ENCODE peak calls at places on chromosomes 5 and 9, in eight cellular contexts. I, H, Z, K, L, D, Y and A are unnamed samples.

GRCh38 chr9:89604463-89605180 is at the start of gene GADD45G:
- DNase-seq in I (peak), H (peak), Z (peak), K (peak), L (peak), D (peak), Y (peak), A (peak)

GRCh38 chr9:84349706-84350105 is 9.1 kb upstream of the SLC28A3 start:
- DNase-seq in I (no peak), H (no peak), Z (peak), K (no peak), L (no peak), D (no peak), Y (no peak), A (no peak)

GRCh38 chr9:106954562-106954961 is 91.6 kb downstream of the ZNF462 start:
- DNase-seq in I (no peak), H (no peak), Z (peak), K (no peak), L (no peak), D (no peak), Y (no peak), A (no peak)

GRCh38 chr5:96651948-96652753 is 10.0 kb upstream of the CAST start:
- DNase-seq in I (peak), H (no peak), Z (no peak), K (no peak), L (no peak), D (no peak), Y (no peak), A (no peak)

GRCh38 chr5:106415541-106415940 is 1255.2 kb downstream of the EFNA5 start:
- DNase-seq in I (no peak), H (no peak), Z (peak), K (no peak), L (peak), D (no peak), Y (no peak), A (peak)

GRCh38 chr5:161546463-161547301 is at the start of gene GABRB2:
- DNase-seq in I (peak), H (no peak), Z (peak), K (peak), L (no peak), D (peak), Y (no peak), A (peak)

GRCh38 chr5:142819816-142820215 is 49.6 kb downstream of the ARHGAP26 start:
- DNase-seq in I (no peak), H (no peak), Z (peak), K (no peak), L (peak), D (no peak), Y (no peak), A (peak)

GRCh38 chr5:74631088-74631960 is 9.2 kb downstream of the ENC1 start:
- DNase-seq in I (peak), H (no peak), Z (peak), K (no peak), L (peak), D (peak), Y (no peak), A (no peak)

GRCh38 chr9:20624201-20625002 is 2.1 kb upstream of the MLLT3 start:
- DNase-seq in I (peak), H (no peak), Z (peak), K (peak), L (peak), D (peak), Y (no peak), A (peak)

GRCh38 chr9:98008764-98009163 is 25.6 kb downstream of the ANP32B start:
- DNase-seq in I (no peak), H (no peak), Z (no peak), K (no peak), L (no peak), D (no peak), Y (no peak), A (no peak)

GRCh38 chr5:62578540-62578939 is at the start of gene LRRC70:
- DNase-seq in I (peak), H (no peak), Z (peak), K (no peak), L (peak), D (no peak), Y (no peak), A (peak)

DNA sequence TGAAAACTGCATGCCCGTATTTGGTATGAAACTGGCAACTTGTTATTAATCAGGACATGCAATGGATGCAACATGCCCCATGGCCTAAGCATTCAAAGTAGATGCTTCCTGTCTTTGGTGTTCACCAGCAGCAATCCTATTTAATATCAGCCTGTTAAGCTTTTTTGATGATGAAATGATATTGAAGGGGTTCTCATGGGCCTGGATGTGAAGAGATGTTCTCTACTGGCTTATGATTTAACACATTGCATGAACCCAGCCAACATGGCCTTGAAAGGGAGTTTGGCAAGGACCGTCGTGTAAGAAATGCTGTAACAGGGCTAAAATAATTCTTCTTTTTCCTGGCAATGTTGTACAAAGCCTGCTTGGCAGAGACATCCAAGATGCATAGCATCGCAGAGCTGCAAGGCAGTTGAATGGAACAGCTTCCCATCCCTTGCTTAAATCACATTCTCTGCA is 111.2 kb downstream of the SMARCA2 start:
- DNase-seq in I (no peak), H (peak), Z (peak), K (no peak), L (peak), D (no peak), Y (no peak), A (peak)
- H3K4me3 ChIP-seq in I (no peak), H (peak), Z (no peak), K (peak), L (no peak), D (no peak), Y (no peak), A (no peak)

GRCh38 chr9:127397722-127398647 is 1.0 kb downstream of the SLC2A8 start:
- DNase-seq in I (peak), H (peak), Z (peak), K (peak), L (peak), D (no peak), Y (no peak), A (peak)
- TF ChIP-seq CTCF in I (peak), H (peak), Z (peak), K (peak), L (peak), D (peak), Y (peak), A (peak)

GRCh38 chr5:33937700-33938506 is 1.7 kb downstream of the RXFP3 start:
- DNase-seq in I (peak), H (no peak), Z (no peak), K (no peak), L (no peak), D (no peak), Y (no peak), A (no peak)

GRCh38 chr5:33937017-33937699 is 972 bp downstream of the RXFP3 start:
- DNase-seq in I (no peak), H (no peak), Z (peak), K (no peak), L (no peak), D (no peak), Y (no peak), A (no peak)

GRCh38 chr5:33936381-33937016 is at the start of gene RXFP3:
- DNase-seq in I (peak), H (no peak), Z (peak), K (no peak), L (peak), D (no peak), Y (no peak), A (peak)

GRCh38 chr5:33933723-33934544 is 2.3 kb upstream of the RXFP3 start:
- DNase-seq in I (no peak), H (no peak), Z (no peak), K (no peak), L (peak), D (no peak), Y (no peak), A (peak)

DNA sequence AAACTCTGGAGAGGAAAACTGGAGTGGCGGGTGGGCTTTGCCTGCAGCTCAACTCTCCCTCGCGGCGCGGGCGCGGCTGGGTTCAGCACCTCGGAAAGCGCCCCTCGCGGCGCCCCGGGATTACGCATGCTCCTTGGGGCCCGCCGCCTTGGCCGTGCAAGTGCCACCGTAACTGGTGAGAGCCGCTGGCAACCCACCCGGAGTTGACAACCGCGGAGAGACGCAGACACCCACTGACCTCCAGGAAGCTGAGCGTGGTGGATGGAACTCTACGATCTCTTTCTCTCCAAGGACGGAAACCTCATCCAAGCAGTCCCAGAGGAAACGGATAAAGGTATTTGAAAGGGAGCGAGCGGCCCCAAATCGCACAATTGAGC is 194 bp upstream of the RXFP3 start:
- DNase-seq in I (peak), H (peak), Z (peak), K (peak), L (peak), D (no peak), Y (no peak), A (peak)
- H3K4me3 ChIP-seq in I (peak), H (peak), Z (peak), K (peak), L (peak), D (no peak), Y (peak), A (peak)

GRCh38 chr9:134983094-134983493 is 65.4 kb upstream of the FCN1 start:
- DNase-seq in I (peak), H (peak), Z (peak), K (no peak), L (no peak), D (no peak), Y (peak), A (no peak)
- TF ChIP-seq CTCF in I (peak), H (no peak), Z (peak), K (peak), L (no peak), D (no peak), Y (peak), A (no peak)

DNA sequence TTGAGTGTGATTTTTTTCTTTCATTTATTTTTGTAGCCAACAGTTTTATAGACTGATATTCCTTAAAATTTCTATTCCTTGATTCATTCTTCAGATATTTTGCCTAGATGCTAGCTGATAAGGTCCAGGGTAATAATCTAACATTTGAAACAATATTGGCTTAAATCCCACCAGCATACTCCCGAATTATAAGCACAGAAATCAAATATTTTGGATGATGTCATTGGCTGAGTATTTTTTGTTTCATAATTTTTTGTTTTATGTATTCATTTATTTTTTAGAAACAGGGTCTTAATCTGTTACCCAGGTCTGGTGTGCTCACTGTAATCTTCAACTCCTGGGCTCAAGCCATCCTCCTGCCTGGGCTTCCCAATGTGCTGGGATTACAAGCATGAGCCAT is 88.4 kb downstream of the ISL1 start:
- DNase-seq in I (no peak), H (no peak), Z (no peak), K (no peak), L (no peak), D (no peak), Y (no peak), A (no peak)
- H3K4me3 ChIP-seq in I (no peak), H (no peak), Z (no peak), K (no peak), L (no peak), D (no peak), Y (no peak), A (no peak)

GRCh38 chr9:128169925-128170324 is 9.9 kb downstream of the BBLN start:
- DNase-seq in I (no peak), H (no peak), Z (no peak), K (no peak), L (no peak), D (no peak), Y (no peak), A (no peak)
- TF ChIP-seq CTCF in I (no peak), H (no peak), Z (no peak), K (no peak), L (no peak), D (no peak), Y (no peak), A (no peak)

GRCh38 chr5:71973563-71973962 is 133.7 kb upstream of the MAP1B start:
- DNase-seq in I (no peak), H (no peak), Z (no peak), K (no peak), L (no peak), D (no peak), Y (no peak), A (no peak)

GRCh38 chr5:71972777-71973473 is 134.3 kb upstream of the MAP1B start:
- DNase-seq in I (no peak), H (no peak), Z (no peak), K (no peak), L (no peak), D (no peak), Y (no peak), A (no peak)

GRCh38 chr5:71974165-71974564 is 133.1 kb upstream of the MAP1B start:
- DNase-seq in I (no peak), H (peak), Z (peak), K (no peak), L (no peak), D (no peak), Y (no peak), A (peak)

GRCh38 chr5:71976449-71976848 is 130.8 kb upstream of the MAP1B start:
- DNase-seq in I (no peak), H (no peak), Z (no peak), K (no peak), L (no peak), D (no peak), Y (no peak), A (no peak)

GRCh38 chr5:71974622-71975021 is 132.7 kb upstream of the MAP1B start:
- DNase-seq in I (no peak), H (no peak), Z (no peak), K (no peak), L (no peak), D (no peak), Y (no peak), A (peak)
- H3K4me3 ChIP-seq in I (no peak), H (no peak), Z (no peak), K (no peak), L (no peak), D (no peak), Y (no peak), A (no peak)

GRCh38 chr5:126499742-126500396 is 76.7 kb downstream of the GRAMD2B start:
- DNase-seq in I (peak), H (no peak), Z (peak), K (no peak), L (no peak), D (no peak), Y (peak), A (no peak)
- TF ChIP-seq CTCF in I (peak), H (peak), Z (peak), K (peak), L (peak), D (peak), Y (peak), A (peak)

DNA sequence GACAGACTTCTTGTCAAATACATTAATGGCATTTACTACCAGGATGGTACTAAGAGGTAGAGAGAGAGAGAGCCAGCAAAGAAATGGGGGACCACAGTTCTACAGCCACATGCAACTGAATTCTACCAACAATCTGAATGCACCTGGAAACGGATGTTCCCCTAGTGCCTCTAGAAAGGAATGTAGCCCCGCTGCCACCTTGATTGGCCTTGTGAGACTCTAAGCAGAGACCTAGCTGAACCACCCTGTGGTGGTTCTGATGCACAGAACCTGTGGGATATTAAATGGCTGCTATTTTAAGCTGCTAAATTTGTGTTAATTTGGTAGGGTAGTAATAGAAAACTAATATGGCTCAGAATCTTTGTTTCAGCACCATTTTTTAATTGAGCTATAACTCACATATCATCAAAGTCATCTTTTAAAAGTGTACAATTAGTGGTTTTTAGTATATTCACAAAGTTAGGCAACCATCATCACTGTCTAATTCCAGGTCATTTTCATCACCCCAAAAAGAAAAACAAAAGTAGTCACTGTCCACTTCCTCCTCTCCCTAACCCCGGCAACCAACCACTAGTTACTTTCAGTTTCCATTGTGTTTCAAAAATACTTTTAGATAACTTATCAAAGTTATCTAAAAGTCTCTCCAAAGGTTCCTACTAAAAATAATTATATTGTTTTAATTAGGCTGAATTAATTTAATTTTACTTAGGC is 51.7 kb downstream of the CPLANE1 start:
- DNase-seq in I (peak), H (no peak), Z (peak), K (no peak), L (peak), D (no peak), Y (no peak), A (no peak)
- H3K4me3 ChIP-seq in I (no peak), H (no peak), Z (no peak), K (no peak), L (no peak), D (no peak), Y (no peak), A (no peak)

GRCh38 chr9:742104-742503 is 99.4 kb upstream of the DMRT1 start:
- DNase-seq in I (no peak), H (peak), Z (no peak), K (no peak), L (no peak), D (no peak), Y (no peak), A (no peak)
- TF ChIP-seq CTCF in I (no peak), H (no peak), Z (no peak), K (no peak), L (no peak), D (no peak), Y (no peak), A (no peak)